ENCODE peak calls at places on chromosomes 2 and 18, in five cellular contexts. X is psoas muscle, B is ovary, J is cardiac fibroblast, P is foreskin fibroblast. T is an unnamed sample.

GRCh38 chr2:44361330-44362206 is at the start of the genes CAMKMT and PREPL:
- DNase-seq in J (peak; percentile 99), P (peak; percentile 97), X (peak; percentile 99), B (peak; percentile 98), T (peak; percentile 99)

GRCh38 chr2:11535899-11536344 is 2.1 kb downstream of the GREB1 start:
- DNase-seq in P (no peak), X (no peak), B (no peak), J (no peak), T (no peak)

GRCh38 chr2:182372661-182373060 is 54.2 kb downstream of the PDE1A start:
- DNase-seq in P (peak; percentile 82), B (no peak), X (no peak), J (peak; percentile 90), T (peak; percentile 87)

GRCh38 chr2:2824588-2824987 is 493.5 kb upstream of the MYT1L start:
- DNase-seq in P (no peak), X (no peak), J (no peak), B (no peak), T (no peak)

GRCh38 chr18:58596265-58596681 is 32.6 kb downstream of the ALPK2 start:
- DNase-seq in P (no peak), B (no peak), J (no peak), X (no peak), T (no peak)

GRCh38 chr18:32804126-32804888 is 31.5 kb upstream of the KLHL14 start:
- DNase-seq in J (no peak), B (no peak), P (no peak), X (no peak), T (no peak)

GRCh38 chr18:24157855-24158254 is 19.0 kb downstream of the CABYR start:
- DNase-seq in P (no peak), B (no peak), X (no peak), J (no peak), T (no peak)

GRCh38 chr2:105595536-105595935 is 149.2 kb upstream of the NCK2 start:
- DNase-seq in P (no peak), J (no peak), B (no peak), X (no peak), T (no peak)

GRCh38 chr2:15010346-15010745 is 377.8 kb downstream of the LRATD1 start:
- DNase-seq in J (no peak), B (no peak), X (no peak), P (no peak), T (no peak)

GRCh38 chr2:47246646-47247045 is 91.5 kb upstream of the STPG4 start:
- DNase-seq in P (no peak), X (no peak), J (no peak), B (no peak), T (no peak)

GRCh38 chr2:110784047-110784631 is 51.8 kb downstream of the ACOXL start:
- DNase-seq in P (no peak), J (no peak), B (no peak), X (no peak), T (no peak)

GRCh38 chr18:26233208-26233607 is 7.0 kb downstream of the TAF4B start:
- DNase-seq in X (no peak), P (no peak), B (no peak), J (no peak), T (no peak)

GRCh38 chr2:12091201-12091806 is 344.9 kb downstream of the LPIN1 start:
- DNase-seq in J (peak; percentile 38), B (no peak), P (peak; percentile 34), X (no peak), T (peak; percentile 44)

GRCh38 chr18:45448871-45449270 is 166.4 kb upstream of the SLC14A2 start:
- DNase-seq in P (no peak), B (no peak), X (no peak), J (no peak), T (no peak)

GRCh38 chr2:225137971-225138370 is 95.7 kb upstream of the DOCK10 start:
- DNase-seq in B (no peak), X (no peak), P (no peak), J (peak; percentile 41), T (no peak)

GRCh38 chr2:112805542-112805941 is 21.2 kb upstream of the IL1A start:
- DNase-seq in P (no peak), B (no peak), X (no peak), J (no peak), T (no peak)

GRCh38 chr2:231677632-231678104 is 30.7 kb upstream of the PTMA start:
- DNase-seq in J (peak; percentile 90), X (peak; percentile 89), P (peak; percentile 64), B (peak; percentile 74), T (peak; percentile 81)

GRCh38 chr2:121189656-121190381 is 95.2 kb downstream of the TFCP2L1 start:
- DNase-seq in X (no peak), J (no peak), P (no peak), B (no peak), T (no peak)

GRCh38 chr18:7772496-7772861 is 205.4 kb downstream of the PTPRM start:
- DNase-seq in B (no peak), X (no peak), J (no peak), P (no peak), T (no peak)

GRCh38 chr2:88310787-88311186 is 140.6 kb downstream of the THNSL2 start:
- DNase-seq in J (no peak), P (no peak), X (no peak), B (no peak), T (no peak)

GRCh38 chr2:220147186-220147585 is 519.8 kb downstream of the SLC4A3 start:
- DNase-seq in X (no peak), P (peak; percentile 26), J (peak; percentile 11), B (no peak), T (peak; percentile 64)

GRCh38 chr2:137928547-137929503 is 35.4 kb upstream of the HNMT start:
- DNase-seq in B (no peak), X (no peak), J (peak; percentile 67), P (peak; percentile 8), T (peak; percentile 48)

GRCh38 chr2:160584972-160585494 is 91.4 kb upstream of the RBMS1 start:
- DNase-seq in B (no peak), P (peak; percentile 14), X (no peak), J (no peak), T (no peak)

GRCh38 chr2:46067501-46068292 is 229.5 kb upstream of the EPAS1 start:
- DNase-seq in B (no peak), J (peak; percentile 99), X (no peak), P (peak; percentile 67), T (peak; percentile 95)

GRCh38 chr2:144430722-144431163 is 89.2 kb downstream of the ZEB2 start:
- DNase-seq in X (no peak), J (peak; percentile 74), P (peak; percentile 73), B (peak; percentile 61), T (peak; percentile 81)

GRCh38 chr2:54085069-54085468 is 30.3 kb upstream of the ACYP2 start:
- DNase-seq in P (no peak), X (no peak), B (no peak), J (no peak), T (no peak)

GRCh38 chr2:54086157-54086556 is 29.3 kb upstream of the ACYP2 start:
- DNase-seq in J (no peak), B (no peak), X (no peak), P (no peak), T (no peak)

GRCh38 chr2:54083440-54083839 is 32.0 kb upstream of the ACYP2 start:
- DNase-seq in J (no peak), X (no peak), B (no peak), P (no peak), T (peak; percentile 26)

GRCh38 chr2:54083021-54083420 is 32.4 kb upstream of the ACYP2 start:
- DNase-seq in P (no peak), X (no peak), B (no peak), J (no peak), T (peak; percentile 19)

GRCh38 chr2:54084600-54084999 is 30.8 kb upstream of the ACYP2 start:
- DNase-seq in B (no peak), P (no peak), J (peak; percentile 47), X (no peak), T (peak; percentile 28)
- TF ChIP-seq CTCF in B (no peak), P (peak; percentile 44), J (peak; percentile 43), X (peak; percentile 29), T (peak; percentile 50)

DNA sequence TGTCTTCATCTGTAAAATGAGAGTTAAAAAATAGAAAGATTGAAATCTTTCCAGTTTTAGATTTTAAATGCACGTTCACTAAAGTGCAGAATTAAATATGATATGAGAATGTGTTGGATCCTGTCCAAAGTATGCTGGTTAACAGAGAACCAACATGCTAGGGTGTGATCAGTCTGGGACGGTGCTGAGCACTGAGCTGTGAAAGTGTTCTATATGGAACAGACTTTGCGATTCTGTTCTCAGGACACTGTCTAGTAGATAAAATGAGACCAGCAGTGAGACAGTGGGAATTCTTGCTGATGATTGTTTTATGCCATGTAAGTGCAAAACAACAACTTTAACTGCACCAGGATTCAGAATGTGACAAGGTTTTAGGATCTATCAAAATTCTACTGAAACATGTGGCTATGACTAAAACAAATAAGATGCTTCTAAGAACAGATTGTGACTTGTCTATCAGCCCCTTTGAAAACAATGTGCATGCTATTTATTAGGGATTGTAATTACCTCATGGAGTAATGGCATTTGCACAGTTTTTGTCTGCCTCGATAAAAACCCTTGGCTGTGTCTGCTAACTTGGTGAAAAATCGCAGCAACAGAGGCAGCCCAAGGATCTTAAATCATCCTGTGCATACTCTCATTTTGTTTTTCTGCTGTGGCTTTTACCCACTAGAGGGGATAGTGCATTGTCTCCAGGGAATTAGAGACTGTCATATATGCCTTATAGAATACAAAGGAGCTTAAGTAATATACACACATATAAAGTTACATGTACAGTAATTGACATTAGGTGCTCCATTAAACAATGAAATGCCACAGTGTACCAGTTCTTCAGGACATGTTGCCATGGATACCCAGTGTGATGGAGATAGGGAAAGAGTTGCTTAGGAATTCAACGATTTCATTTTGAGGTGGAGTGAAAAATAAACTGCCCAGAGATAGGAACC is 55.1 kb downstream of the MAP3K20 start:
- DNase-seq in J (no peak), P (no peak), B (no peak), X (no peak), T (no peak)
- H3K4me3 ChIP-seq in J (no peak overlapping the region), P (no peak overlapping the region), B (no peak overlapping the region), X (no peak overlapping the region), T (no peak overlapping the region)

GRCh38 chr2:134783912-134784311 is 54.5 kb upstream of the ACMSD start:
- DNase-seq in P (no peak), J (no peak), B (no peak), X (no peak), T (no peak)

GRCh38 chr2:134782107-134782506 is 56.3 kb upstream of the ACMSD start:
- DNase-seq in J (no peak), B (no peak), X (no peak), P (no peak), T (no peak)

GRCh38 chr2:134780977-134781376 is 57.4 kb upstream of the ACMSD start:
- DNase-seq in X (no peak), J (no peak), P (no peak), B (no peak), T (no peak)

GRCh38 chr2:134785659-134786058 is 52.8 kb upstream of the ACMSD start:
- DNase-seq in J (no peak), X (no peak), B (no peak), P (no peak), T (no peak)

GRCh38 chr2:134782792-134783191 is 55.6 kb upstream of the ACMSD start:
- DNase-seq in B (no peak), P (peak; percentile 7), X (no peak), J (peak; percentile 38), T (peak; percentile 29)
- TF ChIP-seq CTCF in B (no peak), P (no peak), X (peak; percentile 17), J (peak; percentile 14), T (peak; percentile 44)

GRCh38 chr2:64228923-64229322 is 84.7 kb upstream of the PELI1 start:
- DNase-seq in B (no peak), P (no peak), J (no peak), X (no peak), T (no peak)
- H3K4me3 ChIP-seq in B (no peak overlapping the region), P (no peak overlapping the region), J (no peak overlapping the region), X (peak overlapping the region; percentile 67), T (no peak overlapping the region)

T was measured in astrocyte of the spinal cord.